ENCODE peak calls at places on chromosomes 3 and 15, in four cellular contexts. D is IMR-90, I is K562, F is OCI-LY7. Z is an unnamed sample.
A peak's percentile ranks its signal among the peaks of the same experiment; 100 is the strongest.

GRCh38 chr3:32121137-32121536 is 14.7 kb downstream of the GPD1L start:
- DNase-seq in D (no peak), I (no peak), F (no peak), Z (no peak)

GRCh38 chr3:195241592-195242355 is 29.2 kb downstream of the XXYLT1 start:
- DNase-seq in D (peak; percentile 19), I (no peak), F (no peak), Z (no peak)

GRCh38 chr3:187951452-187952190 is 202.3 kb upstream of the LPP start:
- DNase-seq in D (peak; percentile 11), I (peak; percentile 9), F (peak; percentile 66), Z (no peak)

GRCh38 chr15:20356444-20357138 is 185.0 kb downstream of the GOLGA6L6 start:
- DNase-seq in D (no peak), I (peak; percentile 90), F (peak; percentile 59), Z (no peak)

GRCh38 chr3:197463279-197463678 is 92.5 kb downstream of the BDH1 start:
- DNase-seq in D (peak; percentile 30), I (no peak), F (no peak), Z (no peak)

GRCh38 chr3:64939747-64940450 is 252.1 kb upstream of the ADAMTS9 start:
- DNase-seq in D (no peak), I (no peak), F (no peak), Z (no peak)

GRCh38 chr3:150094150-150094932 is 123.6 kb upstream of the PFN2 start:
- DNase-seq in D (peak; percentile 71), I (no peak), F (no peak), Z (peak; percentile 62)

GRCh38 chr15:58070801-58071418 is 5.4 kb upstream of the ALDH1A2 start:
- DNase-seq in D (peak; percentile 43), I (peak; percentile 42), F (peak; percentile 31), Z (no peak)

GRCh38 chr15:79593119-79593869 is 161.2 kb downstream of the MINAR1 start:
- DNase-seq in D (peak; percentile 22), I (no peak), F (peak; percentile 4), Z (no peak)

GRCh38 chr15:90667063-90667754 is 49.9 kb upstream of the BLM start:
- DNase-seq in D (no peak), I (no peak), F (no peak), Z (no peak)

GRCh38 chr15:58410353-58410752 is 21.4 kb upstream of the LIPC start:
- DNase-seq in D (peak; percentile 16), I (peak; percentile 47), F (peak; percentile 65), Z (no peak)

GRCh38 chr3:127078626-127079025 is 95.7 kb downstream of the PLXNA1 start:
- DNase-seq in D (no peak), I (no peak), F (no peak), Z (no peak)

GRCh38 chr3:129974451-129975331 is at the start of gene TRH:
- DNase-seq in D (no peak), I (no peak), F (no peak), Z (no peak)

GRCh38 chr3:175005193-175005592 is 146.1 kb downstream of the NAALADL2 start:
- DNase-seq in D (no peak), I (no peak), F (no peak), Z (no peak)

GRCh38 chr3:125148836-125149235 is 63.7 kb downstream of the SLC12A8 start:
- DNase-seq in D (peak; percentile 33), I (no peak), F (no peak), Z (no peak)

GRCh38 chr3:87082806-87083440 is 92.0 kb upstream of the VGLL3 start:
- DNase-seq in D (peak; percentile 75), I (peak; percentile 16), F (peak; percentile 14), Z (peak; percentile 2)

GRCh38 chr3:117486709-117487394 is 777.3 kb downstream of the TUSC7 start:
- DNase-seq in D (no peak), I (no peak), F (no peak), Z (no peak)

GRCh38 chr3:156602424-156602823 is 47.5 kb upstream of the SSR3 start:
- DNase-seq in D (no peak), I (no peak), F (no peak), Z (no peak)

GRCh38 chr3:70753572-70753971 is 441.1 kb upstream of the MDFIC2 start:
- DNase-seq in D (no peak), I (peak; percentile 1), F (no peak), Z (no peak)
- H3K4me2 ChIP-seq in D (no peak overlapping the region), I (no peak overlapping the region), F (no peak overlapping the region), Z (no peak overlapping the region)

GRCh38 chr3:71065764-71066013 is 517.8 kb downstream of the FOXP1 start:
- DNase-seq in D (no peak), I (no peak), F (no peak), Z (no peak)

GRCh38 chr3:71063768-71064287 is 519.7 kb downstream of the FOXP1 start:
- DNase-seq in D (peak; percentile 45), I (peak; percentile 21), F (no peak), Z (no peak)

GRCh38 chr3:71064288-71064975 is 519.1 kb downstream of the FOXP1 start:
- DNase-seq in D (peak; percentile 68), I (peak; percentile 33), F (peak; percentile 57), Z (no peak)

GRCh38 chr3:71066356-71066755 is 517.2 kb downstream of the FOXP1 start:
- DNase-seq in D (no peak), I (no peak), F (peak; percentile 66), Z (no peak)

DNA sequence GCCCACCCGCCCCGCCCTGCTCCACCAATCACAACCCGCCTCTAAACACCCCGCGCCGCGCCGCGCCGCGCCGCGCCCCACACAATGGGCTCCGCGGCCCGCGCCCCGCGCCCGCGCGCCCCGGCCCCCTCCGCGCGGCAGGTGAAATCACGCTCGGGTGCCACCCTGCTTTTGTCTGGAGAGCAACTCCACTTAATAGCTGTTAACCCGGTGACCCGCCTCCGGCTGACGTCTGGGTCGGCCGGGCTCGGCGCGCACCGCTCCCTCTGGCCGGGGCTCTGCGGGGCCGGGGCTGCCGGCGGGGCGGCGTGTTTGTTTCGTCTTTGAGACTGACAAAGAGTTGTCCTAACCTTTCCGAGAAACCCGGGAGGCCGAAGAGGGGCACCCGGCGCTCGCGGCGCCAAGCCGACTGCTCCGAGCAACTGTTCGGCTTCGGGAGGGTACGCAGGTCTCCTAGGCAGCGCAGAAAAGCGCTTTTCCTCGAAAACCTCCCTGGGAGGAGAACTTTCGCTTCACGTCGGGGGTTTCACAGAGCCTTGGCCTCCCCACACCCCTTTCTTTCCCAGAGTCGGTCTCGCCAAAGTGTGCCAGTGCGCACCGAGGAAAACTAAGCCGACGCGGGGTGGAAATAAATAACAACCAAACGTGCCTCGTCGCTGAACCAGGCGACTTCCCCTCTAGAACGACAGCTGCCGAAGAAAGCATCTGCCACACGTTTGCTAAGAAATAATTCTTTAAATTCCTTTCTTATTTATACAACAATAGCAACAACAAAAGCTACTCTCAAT is 518.4 kb downstream of the FOXP1 start:
- DNase-seq in D (peak; percentile 41), I (peak; percentile 71), F (peak; percentile 55), Z (no peak)
- H3K4me2 ChIP-seq in D (peak overlapping the region; percentile 95), I (peak overlapping the region; percentile 61), F (peak overlapping the region; percentile 90), Z (peak overlapping the region; percentile 87)

GRCh38 chr3:41295740-41296139 is 96.4 kb downstream of the CTNNB1 start:
- DNase-seq in D (no peak), I (no peak), F (no peak), Z (no peak)
- H3K4me2 ChIP-seq in D (no peak overlapping the region), I (no peak overlapping the region), F (no peak overlapping the region), Z (no peak overlapping the region)

DNA sequence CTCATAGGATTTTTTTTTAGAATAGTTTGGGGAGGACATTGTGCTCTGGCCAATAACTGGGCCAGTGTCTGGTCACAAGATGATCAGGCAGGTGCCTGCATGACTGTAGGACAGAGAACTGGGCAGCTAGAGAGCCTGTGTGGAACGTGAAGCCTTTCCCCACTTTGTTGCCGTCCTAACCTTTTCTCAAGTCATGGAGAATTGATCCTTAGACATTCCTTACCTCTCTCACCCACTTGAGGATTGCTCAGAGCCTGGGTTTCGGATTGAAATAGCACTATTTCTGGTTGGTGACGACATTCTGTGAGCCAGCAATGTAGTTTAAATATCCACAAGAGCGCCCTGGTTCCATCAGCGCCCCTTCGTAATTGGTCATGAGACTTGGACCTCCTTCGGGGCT is 138.4 kb downstream of the IGF1R start:
- DNase-seq in D (no peak), I (no peak), F (no peak), Z (no peak)
- H3K4me2 ChIP-seq in D (no peak overlapping the region), I (no peak overlapping the region), F (no peak overlapping the region), Z (no peak overlapping the region)

Z was measured in keratinocyte.